ENCODE peak calls at places on chromosomes 13 and 19, in nine cellular contexts. T is esophagus squamous epithelium, P is NCI-H187 treated with DMSO at 0.1 percent for 48 hours, D is progenitor cell of endocrine pancreas, R is left colon, E is EL, O is islet precursor cell, Z is fibroblast of the aortic adventitia, L is ureter. H is an unnamed sample.

GRCh38 chr13:110332750-110333149 is 25.7 kb downstream of the COL4A2 start:
- DNase-seq in T (no peak), P (no peak), D (no peak), R (no peak), E (no peak), O (no peak), Z (no peak), L (no peak), H (no peak)

GRCh38 chr19:21143846-21144245 is 2.0 kb downstream of the ZNF431 start:
- DNase-seq in T (no peak), P (no peak), D (no peak), R (no peak), E (peak), O (no peak), Z (no peak), L (no peak), H (no peak)

GRCh38 chr13:95485045-95485517 is 67.4 kb upstream of the CLDN10 start:
- DNase-seq in T (no peak), P (no peak), D (no peak), R (no peak), E (peak), O (no peak), Z (no peak), L (no peak), H (no peak)

GRCh38 chr13:29605860-29606526 is 10.5 kb upstream of the SLC7A1 start:
- DNase-seq in T (no peak), P (no peak), D (no peak), R (no peak), E (no peak), O (no peak), Z (no peak), L (no peak), H (no peak)

GRCh38 chr19:41706741-41707501 is 1.5 kb upstream of the CEACAM5 start:
- DNase-seq in T (no peak), P (peak), D (no peak), R (peak), E (peak), O (peak), Z (no peak), L (no peak), H (no peak)

GRCh38 chr13:59024434-59024833 is 1139.3 kb downstream of the DIAPH3 start:
- DNase-seq in T (no peak), P (no peak), D (no peak), R (no peak), E (no peak), O (no peak), Z (no peak), L (no peak), H (no peak)

GRCh38 chr19:19865750-19866598 is at the start of gene ZNF253:
- DNase-seq in T (peak), P (peak), D (peak), R (peak), E (peak), O (peak), Z (peak), L (peak), H (peak)

GRCh38 chr13:84098273-84098672 is 216.0 kb upstream of the SLITRK1 start:
- DNase-seq in T (no peak), P (no peak), D (no peak), R (no peak), E (no peak), O (no peak), Z (no peak), L (no peak), H (no peak)

GRCh38 chr19:51179297-51179696 is 37.2 kb downstream of the SIGLEC7 start:
- DNase-seq in T (no peak), P (no peak), D (no peak), R (no peak), E (no peak), O (peak), Z (no peak), L (no peak), H (no peak)

GRCh38 chr13:22278336-22278929 is 607.6 kb downstream of the FGF9 start:
- DNase-seq in T (no peak), P (no peak), D (peak), R (peak), E (no peak), O (peak), Z (peak), L (peak), H (no peak)

GRCh38 chr13:75319244-75319643 is 162.7 kb downstream of the TBC1D4 start:
- DNase-seq in T (no peak), P (no peak), D (no peak), R (no peak), E (no peak), O (no peak), Z (no peak), L (no peak), H (no peak)

GRCh38 chr19:10018219-10018618 is 4.9 kb downstream of the RDH8 start:
- DNase-seq in T (no peak), P (no peak), D (no peak), R (no peak), E (peak), O (no peak), Z (no peak), L (no peak), H (no peak)

GRCh38 chr13:48431431-48431830 is 18.5 kb upstream of the LPAR6 start:
- DNase-seq in T (no peak), P (no peak), D (no peak), R (no peak), E (peak), O (no peak), Z (no peak), L (no peak), H (no peak)

GRCh38 chr13:101209206-101209893 is 207.0 kb downstream of the NALCN start:
- DNase-seq in T (no peak), P (no peak), D (no peak), R (no peak), E (no peak), O (no peak), Z (no peak), L (no peak), H (no peak)

GRCh38 chr13:21738636-21739035 is 67.8 kb downstream of the FGF9 start:
- DNase-seq in T (no peak), P (no peak), D (no peak), R (no peak), E (no peak), O (peak), Z (no peak), L (peak), H (no peak)

GRCh38 chr13:90171649-90172048 is 1175.8 kb upstream of the MIR17HG start:
- DNase-seq in T (no peak), P (no peak), D (no peak), R (no peak), E (no peak), O (no peak), Z (no peak), L (no peak), H (no peak)

GRCh38 chr19:28864577-28865042 is 348.3 kb downstream of the UQCRFS1 start:
- DNase-seq in T (no peak), P (no peak), D (no peak), R (no peak), E (no peak), O (no peak), Z (peak), L (peak), H (no peak)

GRCh38 chr19:6753178-6754031 is 13.8 kb downstream of the SH2D3A start:
- DNase-seq in T (peak), P (no peak), D (peak), R (peak), E (peak), O (peak), Z (peak), L (peak), H (no peak)

GRCh38 chr13:77565635-77566034 is 30.1 kb downstream of the SCEL start:
- DNase-seq in T (no peak), P (no peak), D (no peak), R (no peak), E (peak), O (no peak), Z (peak), L (no peak), H (peak)

GRCh38 chr19:48342841-48343540 is 17.6 kb downstream of the EMP3 start:
- DNase-seq in T (no peak), P (no peak), D (no peak), R (no peak), E (peak), O (no peak), Z (no peak), L (no peak), H (no peak)

GRCh38 chr19:676343-677105 is at the start of gene FSTL3:
- DNase-seq in T (no peak), P (no peak), D (no peak), R (no peak), E (peak), O (no peak), Z (peak), L (no peak), H (no peak)

GRCh38 chr19:18204394-18205179 is 745 bp upstream of the RAB3A start:
- DNase-seq in T (no peak), P (no peak), D (peak), R (no peak), E (no peak), O (peak), Z (no peak), L (peak), H (no peak)

GRCh38 chr19:29173896-29174295 is 39.1 kb downstream of the UQCRFS1 start:
- DNase-seq in T (no peak), P (no peak), D (no peak), R (no peak), E (no peak), O (no peak), Z (no peak), L (no peak), H (no peak)

GRCh38 chr13:37175996-37176395 is 70.5 kb upstream of the CSNK1A1L start:
- DNase-seq in T (no peak), P (no peak), D (no peak), R (no peak), E (peak), O (no peak), Z (peak), L (no peak), H (no peak)

GRCh38 chr19:18203408-18203862 is 407 bp downstream of the RAB3A start:
- DNase-seq in T (no peak), P (no peak), D (no peak), R (peak), E (no peak), O (no peak), Z (no peak), L (no peak), H (no peak)